ENCODE peak calls at places on chromosomes 2 and 18, in seven cellular contexts. J is adrenal gland, G is transverse colon, L is body of pancreas, C is endodermal cell, D is psoas muscle, E is upper lobe of left lung. V is an unnamed sample.

GRCh38 chr2:1230155-1230893 is 182.9 kb upstream of the TPO start:
- DNase-seq in J (no peak), G (no peak), L (no peak), D (no peak), C (no peak), E (no peak), V (no peak)

GRCh38 chr2:37460866-37461229 is 116.4 kb downstream of the QPCT start:
- DNase-seq in E (no peak), J (no peak), G (no peak), C (no peak), L (no peak), D (no peak), V (no peak)

GRCh38 chr2:239006886-239007285 is 159.0 kb downstream of the TWIST2 start:
- DNase-seq in J (no peak), C (peak), D (no peak), L (no peak), E (no peak), G (no peak), V (no peak)

GRCh38 chr2:174621323-174621722 is 23.7 kb upstream of the WIPF1 start:
- DNase-seq in G (no peak), E (no peak), D (no peak), L (no peak), C (no peak), J (no peak), V (no peak)

GRCh38 chr18:58781627-58782194 is 83.0 kb upstream of the ZNF532 start:
- DNase-seq in D (peak), J (peak), G (peak), L (peak), C (peak), E (peak), V (peak)

GRCh38 chr18:35289293-35290069 is 548 bp downstream of the ZSCAN30 start:
- DNase-seq in C (no peak), G (peak), E (peak), J (peak), L (peak), D (no peak), V (no peak)

GRCh38 chr2:4135765-4136164 is 432.4 kb downstream of the DCDC2C start:
- DNase-seq in G (no peak), J (no peak), C (no peak), D (no peak), L (no peak), E (no peak), V (no peak)

GRCh38 chr2:199659207-199659606 is 191.8 kb downstream of the FTCDNL1 start:
- DNase-seq in C (peak), G (no peak), E (no peak), L (no peak), J (peak), D (peak), V (peak)

GRCh38 chr2:200862532-200863000 is 1.9 kb downstream of the CLK1 start:
- DNase-seq in D (no peak), E (peak), L (peak), G (peak), C (peak), J (peak), V (peak)

GRCh38 chr2:200869014-200869413 is 4.6 kb upstream of the CLK1 start:
- DNase-seq in G (no peak), J (no peak), E (no peak), L (no peak), C (peak), D (no peak), V (no peak)

GRCh38 chr2:200864206-200864976 is at the start of gene CLK1:
- DNase-seq in G (peak), J (peak), D (peak), L (peak), C (peak), E (peak), V (peak)

GRCh38 chr2:200863655-200864205 is 728 bp downstream of the CLK1 start:
- DNase-seq in J (no peak), D (no peak), G (peak), E (no peak), L (peak), C (peak), V (no peak)

DNA sequence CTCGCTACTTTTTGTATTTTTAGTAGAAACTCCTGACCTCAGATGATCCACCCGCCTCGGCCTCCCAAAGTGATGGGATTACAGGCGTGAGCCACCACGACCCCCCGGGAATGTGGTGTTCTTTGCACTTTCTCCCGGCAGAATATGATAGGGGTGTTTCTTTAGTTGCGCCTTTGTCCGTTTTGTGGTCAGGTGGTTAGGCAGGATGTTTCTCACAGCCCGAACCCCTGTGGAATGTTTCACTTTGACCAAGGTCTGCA is 1.2 kb upstream of the CLK1 start:
- DNase-seq in E (no peak), C (no peak), L (no peak), D (no peak), G (no peak), J (no peak), V (no peak)
- H3K27ac ChIP-seq in E (peak), C (no peak), L (no peak), D (peak), G (peak), J (no peak), V (no peak)

GRCh38 chr2:232699110-232699509 is 2.0 kb downstream of the GIGYF2 start:
- DNase-seq in G (no peak), J (no peak), D (no peak), C (peak), E (no peak), L (no peak), V (no peak)

GRCh38 chr2:232697059-232697806 is at the start of gene GIGYF2:
- DNase-seq in D (peak), G (peak), J (peak), E (peak), C (peak), L (peak), V (peak)

GRCh38 chr2:232698552-232699091 is 1.5 kb downstream of the GIGYF2 start:
- DNase-seq in L (no peak), C (no peak), D (no peak), J (no peak), G (no peak), E (no peak), V (no peak)

GRCh38 chr2:232697807-232698110 is 628 bp downstream of the GIGYF2 start:
- DNase-seq in J (no peak), C (no peak), G (no peak), D (no peak), L (peak), E (peak), V (no peak)

DNA sequence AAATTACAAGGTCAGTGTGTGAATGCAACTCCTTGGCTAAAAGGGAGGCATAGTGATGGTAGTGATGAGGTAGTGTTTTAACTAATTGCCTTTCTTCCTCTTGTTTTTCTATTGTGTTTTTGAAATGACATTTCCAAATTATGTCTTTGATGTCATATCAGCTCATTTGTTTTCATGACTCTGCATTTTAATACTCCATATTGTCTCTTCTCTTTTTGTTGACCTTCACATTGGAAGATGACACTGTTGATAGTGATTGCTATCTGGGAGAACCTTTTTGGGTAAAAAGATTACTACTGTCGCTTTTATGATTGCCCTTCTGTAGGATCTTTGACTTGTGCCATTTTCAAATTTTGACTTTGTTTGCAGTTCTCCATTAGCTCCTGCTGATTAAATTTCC is 3.0 kb downstream of the GIGYF2 start:
- DNase-seq in C (no peak), G (no peak), J (no peak), D (no peak), L (no peak), E (no peak), V (no peak)
- H3K27ac ChIP-seq in C (no peak), G (no peak), J (peak), D (peak), L (no peak), E (no peak), V (no peak)

DNA sequence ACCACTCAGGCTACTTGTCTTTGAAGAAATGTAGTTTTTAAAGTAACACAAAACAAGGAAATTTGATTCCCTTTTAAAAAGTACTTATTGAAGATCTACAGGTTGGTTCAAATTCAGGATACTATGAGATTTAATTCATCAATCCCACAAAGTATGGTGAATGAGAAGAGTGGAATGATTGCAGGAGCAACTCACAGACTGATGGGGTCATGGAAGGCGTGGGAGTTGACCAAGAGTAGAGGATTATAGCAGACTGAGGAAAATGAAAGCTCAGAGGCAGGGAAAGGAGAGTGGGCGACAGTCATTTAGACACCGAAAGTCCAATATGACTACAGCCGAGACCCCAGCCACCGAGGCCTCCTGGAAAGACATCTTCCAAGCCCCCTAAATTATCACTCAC is 12.5 kb upstream of the DAPL1 start:
- DNase-seq in E (no peak), J (no peak), D (no peak), L (no peak), C (no peak), G (no peak), V (no peak)
- H3K27ac ChIP-seq in E (no peak), J (no peak), D (no peak), L (no peak), C (no peak), G (no peak), V (no peak)

GRCh38 chr2:197101519-197101918 is 175.0 kb upstream of the PGAP1 start:
- DNase-seq in C (no peak), G (no peak), L (no peak), D (no peak), E (no peak), J (no peak), V (no peak)
- H3K27ac ChIP-seq in C (no peak), G (no peak), L (no peak), D (no peak), E (no peak), J (no peak), V (no peak)

V was measured in WERI-Rb-1.